ENCODE peak calls at places on chromosomes 16 and 17, in eight cellular contexts. One of them, this sample, is unnamed.

GRCh38 chr16:68987734-68988457 is 117.6 kb upstream of the HAS3 start:
- DNase-seq in Daoy: no peak
- DNase-seq in NCI-H69: no peak
- DNase-seq in NCI-H460: no peak
- DNase-seq in DMS 273 treated with DMSO at 0.1 percent for 48 hours: no peak
- DNase-seq in thoracic aorta: no peak
- DNase-seq in lung: no peak
- DNase-seq in stimulated activated CD8-positive, alpha-beta memory T cell treated with anti-CD3 and anti-CD28 coated beads, Interleukin-15, amount 100 ng/mL, for 24 hours: no peak
- DNase-seq in this sample: no peak

GRCh38 chr16:55036371-55036821 is 105.7 kb downstream of the IRX5 start:
- DNase-seq in lung: no peak
- DNase-seq in NCI-H460: no peak
- DNase-seq in thoracic aorta: no peak
- DNase-seq in NCI-H69: no peak
- DNase-seq in DMS 273 treated with DMSO at 0.1 percent for 48 hours: no peak
- DNase-seq in stimulated activated CD8-positive, alpha-beta memory T cell treated with anti-CD3 and anti-CD28 coated beads, Interleukin-15, amount 100 ng/mL, for 24 hours: no peak
- DNase-seq in Daoy: no peak
- DNase-seq in this sample: no peak

GRCh38 chr16:50011707-50012106 is 13.3 kb upstream of the CNEP1R1 start:
- DNase-seq in thoracic aorta: no peak
- DNase-seq in Daoy: no peak
- DNase-seq in stimulated activated CD8-positive, alpha-beta memory T cell treated with anti-CD3 and anti-CD28 coated beads, Interleukin-15, amount 100 ng/mL, for 24 hours: no peak
- DNase-seq in NCI-H69: peak
- DNase-seq in NCI-H460: no peak
- DNase-seq in DMS 273 treated with DMSO at 0.1 percent for 48 hours: no peak
- DNase-seq in lung: peak
- DNase-seq in this sample: no peak

GRCh38 chr16:76278976-76279375 is 1.8 kb downstream of the CNTNAP4 start:
- DNase-seq in Daoy: peak
- DNase-seq in lung: no peak
- DNase-seq in DMS 273 treated with DMSO at 0.1 percent for 48 hours: peak
- DNase-seq in stimulated activated CD8-positive, alpha-beta memory T cell treated with anti-CD3 and anti-CD28 coated beads, Interleukin-15, amount 100 ng/mL, for 24 hours: no peak
- DNase-seq in NCI-H460: peak
- DNase-seq in NCI-H69: peak
- DNase-seq in thoracic aorta: no peak
- DNase-seq in this sample: no peak

GRCh38 chr16:56682703-56683397 is 580 bp downstream of the MT1X start:
- DNase-seq in DMS 273 treated with DMSO at 0.1 percent for 48 hours: no peak
- DNase-seq in NCI-H460: no peak
- DNase-seq in stimulated activated CD8-positive, alpha-beta memory T cell treated with anti-CD3 and anti-CD28 coated beads, Interleukin-15, amount 100 ng/mL, for 24 hours: no peak
- DNase-seq in thoracic aorta: no peak
- DNase-seq in NCI-H69: no peak
- DNase-seq in lung: no peak
- DNase-seq in Daoy: no peak
- DNase-seq in this sample: no peak

GRCh38 chr16:23476289-23476688 is 23.3 kb upstream of the COG7 start:
- DNase-seq in lung: no peak
- DNase-seq in Daoy: no peak
- DNase-seq in stimulated activated CD8-positive, alpha-beta memory T cell treated with anti-CD3 and anti-CD28 coated beads, Interleukin-15, amount 100 ng/mL, for 24 hours: no peak
- DNase-seq in thoracic aorta: no peak
- DNase-seq in NCI-H69: no peak
- DNase-seq in DMS 273 treated with DMSO at 0.1 percent for 48 hours: no peak
- DNase-seq in NCI-H460: no peak
- DNase-seq in this sample: no peak

GRCh38 chr17:42795465-42795864 is 3.0 kb downstream of the COA3 start:
- DNase-seq in NCI-H460: no peak
- DNase-seq in DMS 273 treated with DMSO at 0.1 percent for 48 hours: no peak
- DNase-seq in stimulated activated CD8-positive, alpha-beta memory T cell treated with anti-CD3 and anti-CD28 coated beads, Interleukin-15, amount 100 ng/mL, for 24 hours: no peak
- DNase-seq in NCI-H69: no peak
- DNase-seq in Daoy: no peak
- DNase-seq in thoracic aorta: no peak
- DNase-seq in lung: no peak
- DNase-seq in this sample: no peak

GRCh38 chr16:28181557-28181914 is 30.2 kb downstream of the XPO6 start:
- DNase-seq in stimulated activated CD8-positive, alpha-beta memory T cell treated with anti-CD3 and anti-CD28 coated beads, Interleukin-15, amount 100 ng/mL, for 24 hours: no peak
- DNase-seq in NCI-H69: no peak
- DNase-seq in lung: peak
- DNase-seq in thoracic aorta: peak
- DNase-seq in Daoy: peak
- DNase-seq in DMS 273 treated with DMSO at 0.1 percent for 48 hours: no peak
- DNase-seq in NCI-H460: peak
- DNase-seq in this sample: no peak

GRCh38 chr17:48459070-48459469 is 29.1 kb upstream of the SKAP1 start:
- DNase-seq in lung: no peak
- DNase-seq in Daoy: no peak
- DNase-seq in thoracic aorta: no peak
- DNase-seq in DMS 273 treated with DMSO at 0.1 percent for 48 hours: no peak
- DNase-seq in NCI-H69: no peak
- DNase-seq in stimulated activated CD8-positive, alpha-beta memory T cell treated with anti-CD3 and anti-CD28 coated beads, Interleukin-15, amount 100 ng/mL, for 24 hours: no peak
- DNase-seq in NCI-H460: no peak
- DNase-seq in this sample: no peak